ENCODE peak calls at places on chromosomes 3 and 15, in seven cellular contexts. W, N, T, K, S, A and I are unnamed samples. For H3K4me1 and H3K36me3, the result is how much of the 10 kb centered on the place peaks cover.

GRCh38 chr3:157592769-157593168 is 89.6 kb upstream of the VEPH1 start:
- DNase-seq in N (no peak), K (no peak), S (no peak), T (no peak), W (no peak), A (no peak), I (no peak)

GRCh38 chr3:72655151-72655551 is 193.1 kb downstream of the SHQ1 start:
- DNase-seq in W (peak), A (no peak), S (peak), T (no peak), K (no peak), N (no peak), I (no peak)

GRCh38 chr15:61916104-61916503 is 144.1 kb downstream of the VPS13C start:
- DNase-seq in W (no peak), T (no peak), S (no peak), N (peak), K (no peak), A (no peak), I (no peak)

GRCh38 chr3:157023211-157023610 is 136.7 kb downstream of the CCNL1 start:
- DNase-seq in S (no peak), K (no peak), W (no peak), A (no peak), N (no peak), T (no peak), I (no peak)

GRCh38 chr15:25707656-25708365 is 155.3 kb downstream of the ATP10A start:
- DNase-seq in S (no peak), N (no peak), T (no peak), A (no peak), K (no peak), W (no peak), I (no peak)

GRCh38 chr3:33256249-33256648 is 21.0 kb upstream of the FBXL2 start:
- DNase-seq in N (no peak), W (no peak), A (no peak), S (no peak), T (no peak), K (no peak), I (no peak)

GRCh38 chr15:53384417-53384816 is 375.0 kb downstream of the WDR72 start:
- DNase-seq in A (no peak), W (peak), S (no peak), K (no peak), T (peak), N (no peak), I (peak)

GRCh38 chr15:52288051-52288942 is 7.3 kb downstream of the MYO5C start:
- DNase-seq in K (peak), W (no peak), S (peak), A (no peak), N (no peak), T (peak), I (peak)

GRCh38 chr3:64342940-64343691 is 117.8 kb upstream of the PRICKLE2 start:
- DNase-seq in T (peak), N (no peak), W (peak), A (no peak), K (no peak), S (peak), I (no peak)

GRCh38 chr3:10757021-10757820 is 58.8 kb upstream of the SLC6A11 start:
- DNase-seq in N (no peak), T (no peak), W (no peak), A (no peak), S (peak), K (no peak), I (no peak)

GRCh38 chr3:106049876-106050275 is 181.1 kb upstream of the CBLB start:
- DNase-seq in K (no peak), N (peak), T (no peak), S (no peak), A (no peak), W (no peak), I (no peak)

GRCh38 chr3:60957541-60957940 is 293.7 kb downstream of the FHIT start:
- DNase-seq in K (no peak), W (no peak), S (no peak), A (no peak), T (no peak), N (no peak), I (no peak)

GRCh38 chr3:39067286-39067685 is 15.5 kb downstream of the WDR48 start:
- DNase-seq in S (no peak), A (no peak), T (no peak), W (no peak), K (no peak), N (no peak), I (no peak)

GRCh38 chr15:63502843-63503738 is 1.3 kb upstream of the USP3 start:
- DNase-seq in K (peak), S (peak), T (peak), N (no peak), A (peak), W (peak), I (peak)

GRCh38 chr15:99613887-99614642 is 48.3 kb downstream of the MEF2A start:
- DNase-seq in W (no peak), S (peak), N (no peak), A (peak), K (peak), T (peak), I (peak)

GRCh38 chr3:191363221-191363620 is 32.9 kb upstream of the UTS2B start:
- DNase-seq in A (no peak), W (no peak), T (peak), S (no peak), K (no peak), N (no peak), I (no peak)

GRCh38 chr3:47512416-47513124 is 942 bp downstream of the ELP6 start:
- DNase-seq in A (peak), K (no peak), T (no peak), N (no peak), W (peak), S (peak), I (peak)

GRCh38 chr3:14256561-14257342 is 78.1 kb downstream of the LSM3 start:
- DNase-seq in T (no peak), N (no peak), S (no peak), A (peak), W (peak), K (no peak), I (peak)

GRCh38 chr3:30747771-30748281 is 141.4 kb downstream of the TGFBR2 start:
- DNase-seq in N (peak), S (peak), W (no peak), K (no peak), A (no peak), T (peak), I (no peak)

GRCh38 chr3:10023587-10024310 is 2.5 kb upstream of the FANCD2 start:
- DNase-seq in W (no peak), A (no peak), T (no peak), K (no peak), N (no peak), S (peak), I (no peak)

GRCh38 chr3:197297020-197297419 is 1.4 kb downstream of the DLG1 start:
- DNase-seq in A (no peak), K (no peak), T (no peak), N (no peak), S (no peak), W (no peak), I (no peak)

GRCh38 chr3:140360332-140360731 is 317.5 kb upstream of the TRIM42 start:
- DNase-seq in W (no peak), A (no peak), K (no peak), N (no peak), S (no peak), T (no peak), I (no peak)

GRCh38 chr3:127137113-127137512 is 55.8 kb upstream of the PRR23E start:
- DNase-seq in W (peak), T (no peak), S (no peak), N (no peak), A (no peak), K (no peak), I (no peak)

GRCh38 chr15:88800026-88800425 is 3.2 kb upstream of the ACAN start:
- DNase-seq in S (no peak), W (no peak), A (no peak), N (no peak), T (no peak), K (no peak), I (no peak)

GRCh38 chr3:69882560-69882959 is 117.0 kb upstream of the SAMMSON start:
- DNase-seq in T (no peak), A (no peak), S (no peak), N (no peak), K (no peak), W (no peak), I (no peak)

GRCh38 chr3:29409409-29409808 is 128.5 kb downstream of the RBMS3 start:
- DNase-seq in K (no peak), N (peak), A (no peak), W (no peak), S (peak), T (no peak), I (no peak)

GRCh38 chr15:38103564-38103963 is 149.1 kb upstream of the SPRED1 start:
- DNase-seq in K (no peak), T (no peak), A (no peak), S (no peak), W (no peak), N (no peak), I (no peak)

GRCh38 chr3:56368860-56369259 is 99.4 kb downstream of the ERC2 start:
- DNase-seq in T (no peak), N (no peak), W (no peak), K (no peak), A (no peak), S (no peak), I (no peak)

GRCh38 chr3:45976191-45977091 is 19.2 kb downstream of the FYCO1 start:
- DNase-seq in W (no peak), A (no peak), N (no peak), T (no peak), S (no peak), K (no peak), I (no peak)

GRCh38 chr3:2849092-2849491 is 261.1 kb downstream of the IL5RA start:
- DNase-seq in A (no peak), S (no peak), K (no peak), T (no peak), W (no peak), N (no peak), I (no peak)

GRCh38 chr15:74193305-74193718 is 9.3 kb downstream of the STRA6 start:
- DNase-seq in N (peak), T (no peak), W (no peak), K (no peak), A (no peak), S (peak), I (no peak)

GRCh38 chr15:79853492-79854328 is 43.1 kb downstream of the MTHFS start:
- DNase-seq in S (peak), A (peak), W (peak), N (peak), T (peak), K (peak), I (peak)

GRCh38 chr3:104868291-104868690 is 498.4 kb upstream of the ALCAM start:
- DNase-seq in S (no peak), W (no peak), T (no peak), A (no peak), K (no peak), N (no peak), I (no peak)

GRCh38 chr3:196399485-196399945 is 32.7 kb downstream of the UBXN7 start:
- DNase-seq in N (no peak), T (peak), S (peak), K (no peak), A (no peak), W (no peak), I (no peak)

GRCh38 chr15:44308874-44309273 is 20.4 kb downstream of the GOLM2 start:
- DNase-seq in W (no peak), S (no peak), A (no peak), T (no peak), N (no peak), K (no peak), I (no peak)

DNA sequence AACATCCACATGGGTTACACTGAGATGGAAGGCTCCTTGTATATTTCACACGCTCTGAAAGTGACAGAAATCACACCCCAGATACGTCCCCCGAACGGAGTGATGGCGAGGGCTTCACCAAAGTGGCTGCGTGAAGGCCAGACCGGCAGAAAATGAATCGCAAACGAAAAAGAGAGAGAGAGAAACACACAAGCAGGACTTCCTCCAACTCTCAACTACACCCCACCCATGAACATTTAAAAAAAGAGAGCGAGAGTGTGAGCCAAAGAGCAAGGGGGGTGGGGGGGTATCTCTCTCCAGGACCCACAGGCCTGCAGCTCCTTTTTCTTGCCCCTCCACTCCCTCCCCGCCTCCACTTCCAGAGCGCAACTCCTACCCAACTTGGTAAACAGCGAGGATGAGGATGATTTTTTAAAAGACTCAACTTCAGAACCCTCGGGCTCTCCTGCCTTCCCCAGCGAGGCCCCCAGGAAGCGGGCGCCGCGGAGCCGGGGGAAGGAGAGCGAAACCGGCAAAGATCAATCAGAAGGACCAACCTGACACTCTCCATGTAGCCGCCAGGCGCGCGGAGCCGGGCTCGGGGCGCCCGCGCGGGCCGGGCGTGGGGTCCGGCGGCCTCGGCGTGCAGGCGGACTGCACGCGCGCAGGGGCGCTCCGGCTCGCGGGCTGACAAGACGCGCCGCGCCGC is 519.1 kb downstream of the FOXP1 start:
- DNase-seq in A (peak), W (peak), S (peak), K (peak), T (peak), N (peak), I (peak)
- H3K4me1 ChIP-seq in A (under half), W (under half), S (under half), K (half or more), T (half or more), N (half or more), I (half or more)

DNA sequence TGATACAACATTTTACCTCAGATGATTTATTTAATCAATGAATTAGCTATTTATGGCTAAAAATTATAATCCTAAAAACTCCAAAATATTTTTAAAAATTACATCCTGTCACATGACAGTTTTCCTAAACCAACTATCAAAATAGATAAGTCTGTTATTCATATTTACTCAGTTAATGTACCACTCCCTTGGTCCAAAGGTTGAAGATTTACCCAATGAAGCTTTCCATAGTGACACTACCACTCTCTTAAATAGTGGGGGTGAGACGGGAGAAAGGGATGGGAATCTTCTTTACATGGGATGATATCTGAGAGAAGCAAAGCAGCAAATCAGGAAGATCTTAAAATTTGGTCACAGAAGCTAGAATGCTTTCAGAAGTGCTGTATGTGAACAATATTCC is 30.5 kb downstream of the XRN1 start:
- DNase-seq in W (no peak), N (no peak), S (no peak), A (no peak), T (peak), K (no peak), I (no peak)
- H3K36me3 ChIP-seq in W (half or more), N (under half), S (half or more), A (under half), T (under half), K (half or more), I (half or more)

DNA sequence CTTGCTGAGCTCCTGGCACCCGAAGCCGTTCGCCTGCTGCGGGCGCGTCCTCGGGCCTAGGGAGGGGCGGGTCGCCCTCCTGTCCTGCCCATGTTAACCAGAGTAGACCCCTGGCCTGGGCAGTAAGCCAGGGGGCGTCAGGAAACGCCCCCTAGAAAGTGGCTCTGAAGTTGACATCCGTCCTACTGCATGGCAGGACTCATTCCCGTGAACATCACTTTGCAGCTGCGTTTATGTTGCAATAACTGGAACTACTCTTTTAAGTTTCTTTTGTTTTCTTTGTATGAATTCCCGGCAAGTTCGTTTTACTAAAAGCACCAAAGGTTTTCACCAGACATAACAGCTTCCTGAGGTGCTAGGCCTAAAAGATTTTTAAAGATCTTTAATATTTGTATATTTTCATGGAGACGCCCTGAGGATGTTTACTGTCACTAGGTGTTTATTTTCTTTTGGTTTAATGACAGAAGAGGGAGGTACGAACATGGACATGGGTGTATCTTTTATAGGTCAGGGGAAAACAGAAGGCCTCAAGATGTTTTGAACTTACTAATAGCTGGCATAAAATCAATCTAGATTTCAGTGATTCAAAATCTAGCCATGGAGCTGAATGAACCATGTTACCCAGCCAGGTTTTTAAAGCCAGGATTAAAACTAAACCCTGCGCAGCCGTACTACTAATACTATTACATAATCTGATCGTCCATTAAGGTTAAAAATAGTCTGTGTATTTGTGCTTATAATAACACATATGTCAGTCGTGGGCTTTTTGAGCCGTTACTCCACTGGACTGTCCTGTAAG is 1.0 kb downstream of the C15orf61 start:
- DNase-seq in S (peak), N (peak), W (no peak), K (no peak), T (no peak), A (no peak), I (no peak)
- H3K4me1 ChIP-seq in S (under half), N (under half), W (under half), K (under half), T (under half), A (under half), I (under half)

GRCh38 chr15:41821831-41822230 is 6.1 kb upstream of the JMJD7 start:
- DNase-seq in N (no peak), T (no peak), W (no peak), K (no peak), S (no peak), A (no peak), I (no peak)

GRCh38 chr15:41820791-41821423 is 7.0 kb upstream of the JMJD7 start:
- DNase-seq in N (no peak), W (no peak), K (no peak), S (no peak), T (no peak), A (no peak), I (no peak)

GRCh38 chr15:41817781-41818180 is 10.1 kb upstream of the JMJD7 start:
- DNase-seq in K (no peak), N (no peak), S (no peak), T (no peak), A (no peak), W (no peak), I (no peak)

GRCh38 chr15:41817327-41817726 is 10.6 kb upstream of the JMJD7 start:
- DNase-seq in W (no peak), K (no peak), N (no peak), S (no peak), T (no peak), A (no peak), I (no peak)

DNA sequence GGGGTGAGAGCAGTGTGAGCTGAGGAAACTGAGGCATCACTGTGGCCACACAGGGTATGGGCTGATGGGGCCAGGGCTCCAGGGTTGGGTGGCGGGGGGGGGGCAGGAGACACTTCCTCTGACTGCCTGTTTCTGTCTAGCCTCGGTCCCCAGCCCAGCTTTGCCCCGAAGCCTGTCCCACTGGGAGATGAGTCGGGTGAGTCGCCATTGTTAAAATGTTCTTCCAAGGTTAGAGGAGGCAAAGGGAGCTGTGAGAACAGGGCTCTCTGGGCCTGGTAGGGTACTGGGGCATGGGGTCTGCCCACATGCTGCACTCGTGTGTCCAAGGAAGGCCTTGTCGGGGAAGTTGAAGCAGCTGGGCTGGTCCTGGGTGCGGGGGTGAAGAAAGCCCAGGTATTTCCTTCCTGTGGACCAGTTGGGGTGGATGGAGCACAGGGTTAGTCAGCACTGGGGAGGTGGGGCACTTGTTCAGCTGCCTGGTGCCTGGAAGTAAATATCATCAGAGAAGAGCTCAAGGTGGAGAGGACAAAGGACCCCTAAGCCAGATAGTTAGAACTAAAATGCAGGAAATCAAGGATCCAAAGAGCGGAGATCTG is 8.3 kb upstream of the JMJD7 start:
- DNase-seq in A (no peak), W (no peak), T (no peak), N (no peak), S (no peak), K (no peak), I (no peak)
- H3K36me3 ChIP-seq in A (under half), W (under half), T (under half), N (under half), S (half or more), K (half or more), I (under half)

DNA sequence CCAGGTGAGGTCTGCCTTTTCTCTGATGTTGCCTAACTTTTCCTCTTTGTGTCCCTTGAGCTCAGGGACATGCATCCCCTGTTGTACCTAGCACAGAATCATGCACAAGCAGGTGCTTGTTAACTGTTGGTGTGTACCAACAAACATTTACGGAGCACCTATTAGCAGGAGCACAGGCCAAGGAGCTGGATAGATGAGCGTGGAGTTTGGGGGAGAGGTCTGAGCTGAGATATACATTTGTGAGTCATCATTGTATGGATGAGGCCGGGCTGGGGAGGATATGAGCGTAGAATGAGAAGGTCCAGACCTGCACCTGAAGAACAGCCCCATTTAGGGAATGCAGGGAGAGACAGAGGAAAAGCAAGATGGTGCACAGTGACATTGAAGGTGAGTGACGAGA is 53.4 kb downstream of the SMAD3 start:
- DNase-seq in W (no peak), K (no peak), T (no peak), N (no peak), A (no peak), S (no peak), I (no peak)
- H3K4me1 ChIP-seq in W (under half), K (half or more), T (half or more), N (under half), A (under half), S (under half), I (under half)

GRCh38 chr15:70083946-70084345 is 13.8 kb downstream of the TLE3 start:
- DNase-seq in N (no peak), T (no peak), K (no peak), W (no peak), S (no peak), A (no peak), I (no peak)

GRCh38 chr15:70081612-70082011 is 16.1 kb downstream of the TLE3 start:
- DNase-seq in N (no peak), K (no peak), A (no peak), T (no peak), W (no peak), S (no peak), I (no peak)

GRCh38 chr15:70086636-70087035 is 11.1 kb downstream of the TLE3 start:
- DNase-seq in K (no peak), W (no peak), T (no peak), S (no peak), A (no peak), N (no peak), I (no peak)

GRCh38 chr15:70083423-70083822 is 14.3 kb downstream of the TLE3 start:
- DNase-seq in K (no peak), S (no peak), T (no peak), N (peak), A (no peak), W (peak), I (no peak)

GRCh38 chr15:70084461-70084860 is 13.3 kb downstream of the TLE3 start:
- DNase-seq in W (no peak), K (no peak), T (no peak), A (no peak), S (no peak), N (no peak), I (no peak)
- H3K36me3 ChIP-seq in W (half or more), K (half or more), T (under half), A (under half), S (under half), N (half or more), I (under half)